ENCODE peak calls at places on chromosomes 6 and 20, in four cellular contexts. U, F, M and J are unnamed samples.

GRCh38 chr6:89221971-89222887 is 5.1 kb upstream of the GABRR1 start:
- DNase-seq in M (peak), F (no peak), U (no peak), J (no peak)

GRCh38 chr6:6711832-6712231 is 123.3 kb downstream of the LY86 start:
- DNase-seq in F (no peak), M (no peak), U (no peak), J (no peak)

GRCh38 chr6:12232821-12233220 is 57.3 kb upstream of the EDN1 start:
- DNase-seq in U (no peak), M (no peak), F (no peak), J (no peak)

GRCh38 chr6:87645080-87645479 is 55.1 kb downstream of the ORC3 start:
- DNase-seq in M (no peak), F (no peak), U (no peak), J (no peak)

GRCh38 chr6:70846207-70846835 is 110.5 kb downstream of the B3GAT2 start:
- DNase-seq in U (no peak), F (no peak), M (no peak), J (no peak)

GRCh38 chr6:41625442-41625841 is 12.8 kb upstream of the MDFI start:
- DNase-seq in F (no peak), U (no peak), M (no peak), J (no peak)

GRCh38 chr6:18464176-18464575 is 77.0 kb downstream of the RNF144B start:
- DNase-seq in M (no peak), U (no peak), F (no peak), J (no peak)

GRCh38 chr6:144232434-144233223 is 52.5 kb upstream of the UTRN start:
- DNase-seq in U (no peak), F (no peak), M (no peak), J (no peak)

GRCh38 chr20:24382330-24382729 is 87.1 kb upstream of the SYNDIG1 start:
- DNase-seq in M (no peak), F (no peak), U (no peak), J (no peak)

GRCh38 chr6:145761584-145761983 is 26.3 kb upstream of the EPM2A start:
- DNase-seq in U (no peak), M (no peak), F (no peak), J (no peak)

GRCh38 chr6:47034919-47035318 is 7.2 kb downstream of the ADGRF1 start:
- DNase-seq in U (peak), F (no peak), M (peak), J (no peak)

GRCh38 chr20:63381781-63382431 is 20.8 kb upstream of the CHRNA4 start:
- DNase-seq in M (peak), U (no peak), F (peak), J (peak)

GRCh38 chr20:43055181-43055884 is 134.4 kb downstream of the PTPRT start:
- DNase-seq in U (no peak), M (no peak), F (no peak), J (no peak)

GRCh38 chr6:19578489-19578888 is 258.7 kb upstream of the ID4 start:
- DNase-seq in F (no peak), U (no peak), M (no peak), J (no peak)

GRCh38 chr6:98824163-98824906 is 10.0 kb upstream of the POU3F2 start:
- DNase-seq in F (no peak), M (peak), U (no peak), J (peak)

GRCh38 chr20:10671221-10671849 is 2.5 kb downstream of the JAG1 start:
- DNase-seq in M (peak), U (peak), F (peak), J (peak)

GRCh38 chr6:10268661-10269060 is 146.2 kb downstream of the TFAP2A start:
- DNase-seq in M (peak), U (no peak), F (no peak), J (peak)

GRCh38 chr6:140980265-140980887 is 1152.3 kb upstream of the GJE1 start:
- DNase-seq in M (peak), U (no peak), F (no peak), J (no peak)

GRCh38 chr6:115360602-115361325 is 699.9 kb downstream of the FRK start:
- DNase-seq in F (no peak), U (no peak), M (no peak), J (no peak)

GRCh38 chr6:134686071-134686470 is 263.8 kb downstream of the ALDH8A1 start:
- DNase-seq in U (no peak), M (peak), F (no peak), J (no peak)

GRCh38 chr6:30162265-30163089 is 869 bp upstream of the TRIM15 start:
- DNase-seq in F (no peak), U (no peak), M (no peak), J (no peak)

GRCh38 chr6:15952231-15953151 is 176.4 kb upstream of the MYLIP start:
- DNase-seq in U (no peak), M (peak), F (no peak), J (no peak)

GRCh38 chr20:63290677-63291472 is 2.1 kb upstream of the COL20A1 start:
- DNase-seq in U (no peak), M (peak), F (peak), J (peak)

GRCh38 chr20:21512634-21513180 is 1.2 kb downstream of the NKX2-2 start:
- DNase-seq in F (peak), M (no peak), U (no peak), J (no peak)

GRCh38 chr6:144574796-144575195 is 289.7 kb downstream of the UTRN start:
- DNase-seq in U (no peak), F (no peak), M (peak), J (no peak)

GRCh38 chr6:151388997-151389639 is 2.2 kb downstream of the ZBTB2 start:
- DNase-seq in F (no peak), M (no peak), U (no peak), J (no peak)

GRCh38 chr6:25165817-25166216 is 113.4 kb upstream of the CARMIL1 start:
- DNase-seq in U (no peak), F (no peak), M (no peak), J (no peak)

GRCh38 chr6:78231002-78231401 is 578.2 kb downstream of the MEI4 start:
- DNase-seq in U (no peak), M (no peak), F (no peak), J (no peak)

GRCh38 chr6:167643716-167644115 is 183.0 kb upstream of the AFDN start:
- DNase-seq in M (no peak), F (no peak), U (no peak), J (no peak)

GRCh38 chr20:52219441-52219840 is 27.9 kb upstream of the ZFP64 start:
- DNase-seq in F (no peak), M (no peak), U (no peak), J (no peak)
- TF ChIP-seq CTCF in F (peak), M (no peak), U (peak), J (no peak)

GRCh38 chr6:110255356-110255755 is 75.1 kb downstream of the CDC40 start:
- DNase-seq in F (no peak), M (peak), U (no peak), J (peak)

GRCh38 chr6:110250058-110250457 is 69.8 kb downstream of the CDC40 start:
- DNase-seq in U (no peak), M (no peak), F (no peak), J (no peak)

GRCh38 chr6:110246900-110247546 is 66.8 kb downstream of the CDC40 start:
- DNase-seq in F (no peak), M (no peak), U (no peak), J (no peak)

GRCh38 chr6:110256366-110256765 is 76.1 kb downstream of the CDC40 start:
- DNase-seq in U (no peak), M (no peak), F (no peak), J (no peak)

DNA sequence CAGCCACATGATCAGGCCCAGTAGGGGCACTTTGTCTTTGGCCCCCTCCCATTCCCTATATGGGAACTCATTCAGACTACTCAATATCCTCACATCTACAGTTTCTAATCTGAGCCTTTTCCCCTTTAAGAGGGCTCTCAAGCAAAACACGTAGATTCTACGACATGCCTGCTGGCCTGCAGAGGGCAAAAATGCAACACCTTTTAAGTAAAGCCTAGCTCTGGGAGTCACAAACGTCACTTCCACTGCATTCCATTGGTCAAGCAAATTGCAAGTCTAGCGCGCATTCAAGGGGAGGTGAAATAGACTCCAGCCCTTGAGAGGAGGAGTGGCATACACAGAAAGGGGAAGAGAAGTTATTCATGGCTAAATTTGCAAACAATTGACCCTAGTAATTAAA is 70.6 kb downstream of the CDC40 start:
- DNase-seq in U (no peak), M (no peak), F (no peak), J (no peak)
- TF ChIP-seq CTCF in U (no peak), M (no peak), F (no peak), J (no peak)

DNA sequence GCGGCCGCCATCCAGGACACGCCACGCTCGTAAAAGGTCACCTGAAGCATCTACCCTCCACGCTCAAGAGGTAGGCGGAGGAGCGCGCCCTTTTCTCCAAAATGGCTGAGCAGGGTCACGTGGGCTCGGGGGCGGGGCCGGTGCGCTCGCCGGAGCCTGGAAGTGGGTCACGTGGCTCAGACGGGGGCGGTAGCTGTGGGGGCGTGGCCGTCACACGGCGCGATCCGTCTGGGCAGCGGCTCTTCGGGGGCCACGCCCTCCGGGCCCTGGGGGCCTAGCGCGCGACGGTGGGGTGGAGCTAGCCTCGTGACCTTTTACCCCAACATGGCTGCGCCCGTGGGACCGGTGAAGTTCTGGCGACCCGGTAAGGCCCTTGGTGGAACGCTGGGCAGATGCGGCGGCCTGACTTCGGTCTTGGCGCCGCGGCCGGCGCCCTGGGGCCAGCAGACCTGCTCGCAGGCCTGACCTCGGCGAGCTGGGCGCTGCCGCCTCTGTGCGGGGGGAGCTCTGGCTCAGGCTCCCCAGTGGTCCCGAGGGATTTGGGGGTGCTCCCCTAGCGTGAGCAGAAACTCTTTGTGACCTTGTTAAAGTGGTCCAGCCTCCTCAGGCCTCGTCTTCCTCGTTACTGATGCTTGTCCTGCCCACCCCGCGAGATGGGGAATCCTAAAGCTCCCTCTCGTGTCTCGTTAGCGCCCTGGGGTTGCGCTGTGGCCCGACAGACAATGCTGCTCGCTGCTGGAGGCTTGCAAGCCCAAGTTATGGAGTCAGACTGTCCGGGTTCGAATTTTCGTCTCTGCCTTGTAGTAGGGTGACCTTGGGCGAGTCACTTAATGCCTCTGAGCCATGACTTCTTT is at the start of gene DHX35:
- DNase-seq in U (peak), M (peak), F (peak), J (peak)
- TF ChIP-seq CTCF in U (peak), M (peak), F (peak), J (no peak)

GRCh38 chr6:160730911-160731310 is 28.9 kb downstream of the PLG start:
- DNase-seq in U (no peak), M (no peak), F (no peak), J (peak)
- TF ChIP-seq CTCF in U (no peak), M (no peak), F (no peak), J (peak)

GRCh38 chr20:5843054-5843731 is 93.0 kb downstream of the SHLD1 start:
- DNase-seq in M (no peak), U (no peak), F (peak), J (no peak)
- TF ChIP-seq CTCF in M (no peak), U (no peak), F (no peak), J (no peak)

DNA sequence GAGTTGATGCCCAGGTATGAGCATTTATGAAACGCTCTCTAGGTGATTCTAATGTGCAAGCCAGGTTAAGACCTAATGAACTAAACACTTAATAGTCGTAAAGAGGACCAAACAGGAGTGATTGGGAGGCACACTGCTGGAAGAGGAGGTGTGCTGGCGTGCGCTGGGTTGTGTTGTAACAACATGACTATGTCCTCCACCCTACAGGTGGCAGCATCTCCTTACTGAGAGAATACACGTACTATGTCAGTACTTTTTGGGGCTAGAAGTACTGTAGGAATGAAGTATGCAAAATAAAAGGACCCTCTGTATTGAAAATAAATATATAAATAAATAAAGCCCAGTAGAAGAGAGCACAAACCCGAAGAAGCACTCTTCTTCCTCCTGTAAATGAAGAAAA is 11.9 kb downstream of the C6orf89 start:
- DNase-seq in F (no peak), U (no peak), M (peak), J (no peak)
- TF ChIP-seq CTCF in F (no peak), U (peak), M (no peak), J (no peak)